ENCODE peak calls at places on chromosomes 2 and 18, in four cellular contexts. L is RCC 7860, D is A549, T is spleen. K is an unnamed sample.

GRCh38 chr2:239246723-239247122 is 154.1 kb downstream of the HDAC4 start:
- DNase-seq in L (no peak), D (no peak), T (peak; percentile 25), K (no peak)

GRCh38 chr2:220556658-220557057 is 929.2 kb downstream of the SLC4A3 start:
- DNase-seq in T (no peak), L (peak; percentile 78), D (no peak), K (no peak)

GRCh38 chr2:108404784-108405397 is 27.1 kb downstream of the SULT1C4 start:
- DNase-seq in T (no peak), L (no peak), D (no peak), K (no peak)

GRCh38 chr2:64371727-64372126 is 82.2 kb upstream of the LGALSL start:
- DNase-seq in T (no peak), L (no peak), D (no peak), K (no peak)

GRCh38 chr2:134362152-134362653 is 108.3 kb downstream of the MGAT5 start:
- DNase-seq in T (no peak), L (no peak), D (no peak), K (no peak)

GRCh38 chr18:74957588-74958224 is 251.2 kb downstream of the PTGR3 start:
- DNase-seq in D (no peak), L (no peak), T (no peak), K (no peak)

GRCh38 chr2:234771985-234772774 is 179.6 kb upstream of the SH3BP4 start:
- DNase-seq in T (no peak), D (no peak), L (no peak), K (no peak)

GRCh38 chr2:85561280-85562212 is at the start of gene GGCX:
- DNase-seq in D (peak; percentile 89), L (peak; percentile 82), T (peak; percentile 99), K (peak; percentile 90)

GRCh38 chr2:197011033-197011432 is 84.5 kb upstream of the PGAP1 start:
- DNase-seq in D (no peak), T (no peak), L (no peak), K (no peak)

GRCh38 chr2:239856620-239857285 is 168.4 kb downstream of the NDUFA10 start:
- DNase-seq in L (no peak), T (no peak), D (no peak), K (no peak)

GRCh38 chr2:100621371-100621910 is 58.6 kb downstream of the PDCL3 start:
- DNase-seq in L (no peak), T (no peak), D (no peak), K (no peak)

GRCh38 chr2:241773511-241774418 is 2.9 kb upstream of the GAL3ST2 start:
- DNase-seq in T (peak; percentile 73), L (no peak), D (no peak), K (no peak)

GRCh38 chr2:120485096-120485495 is 139.2 kb downstream of the INHBB start:
- DNase-seq in L (no peak), D (no peak), T (peak; percentile 63), K (no peak)

GRCh38 chr2:141611981-141612380 is 518.8 kb downstream of the LRP1B start:
- DNase-seq in T (no peak), L (no peak), D (no peak), K (no peak)

GRCh38 chr2:221589696-221590095 is 17.6 kb upstream of the EPHA4 start:
- DNase-seq in D (no peak), L (peak; percentile 66), T (no peak), K (no peak)

GRCh38 chr2:45223531-45223930 is 214.3 kb upstream of the SIX2 start:
- DNase-seq in T (no peak), L (no peak), D (no peak), K (no peak)

GRCh38 chr18:76274470-76275289 is 220.4 kb downstream of the ZNF516 start:
- DNase-seq in L (no peak), T (no peak), D (peak; percentile 14), K (peak; percentile 8)

GRCh38 chr2:39805936-39806608 is 27.0 kb upstream of the THUMPD2 start:
- DNase-seq in D (no peak), T (no peak), L (no peak), K (no peak)

GRCh38 chr2:134772493-134773169 is 53.8 kb upstream of the TMEM163 start:
- DNase-seq in D (no peak), T (no peak), L (no peak), K (no peak)

GRCh38 chr2:36392854-36393253 is 37.3 kb downstream of the CRIM1 start:
- DNase-seq in D (no peak), T (no peak), L (no peak), K (no peak)

GRCh38 chr2:209566250-209566649 is 142.4 kb downstream of the MAP2 start:
- DNase-seq in L (no peak), D (no peak), T (no peak), K (no peak)

GRCh38 chr2:164205347-164205746 is 415.9 kb downstream of the GRB14 start:
- DNase-seq in D (no peak), L (peak; percentile 48), T (no peak), K (no peak)

GRCh38 chr18:79572093-79572780 is 107.4 kb upstream of the CTDP1 start:
- DNase-seq in D (no peak), T (peak; percentile 58), L (no peak), K (no peak)

GRCh38 chr18:79326413-79327198 is 69.1 kb upstream of the NFATC1 start:
- DNase-seq in D (no peak), T (no peak), L (no peak), K (no peak)

GRCh38 chr2:187875271-187875670 is 321.0 kb upstream of the TFPI start:
- DNase-seq in D (no peak), L (no peak), T (no peak), K (peak; percentile 11)

GRCh38 chr2:85755122-85756027 is 1.6 kb downstream of the ATOH8 start:
- DNase-seq in D (no peak), T (no peak), L (no peak), K (no peak)

GRCh38 chr2:2123259-2123658 is 207.8 kb downstream of the MYT1L start:
- DNase-seq in D (no peak), T (no peak), L (no peak), K (no peak)

GRCh38 chr2:195633573-195633870 is 23.5 kb upstream of the SLC39A10 start:
- DNase-seq in D (no peak), L (no peak), T (no peak), K (no peak)

K was measured in NCI-H460.